ENCODE peak calls at places on chromosome 16, in five cellular contexts. B is HCT116, Y is GM23248, A is GM23338, H is OCI-LY7. C is an unnamed sample. For H3K9me2, the result is how much of the 10 kb centered on the place peaks cover.

GRCh38 chr16:12450381-12450780 is 353.3 kb downstream of the CPPED1 start:
- DNase-seq in B (no peak), Y (no peak), A (no peak), H (no peak), C (no peak)

GRCh38 chr16:48444574-48444973 is 59.4 kb upstream of the SIAH1 start:
- DNase-seq in B (peak), Y (peak), A (no peak), H (no peak), C (peak)

GRCh38 chr16:48318630-48319029 is 66.6 kb downstream of the SIAH1 start:
- DNase-seq in B (no peak), Y (no peak), A (peak), H (peak), C (no peak)

GRCh38 chr16:86939609-86940008 is 361.3 kb downstream of the FOXL1 start:
- DNase-seq in B (no peak), Y (peak), A (no peak), H (no peak), C (no peak)

GRCh38 chr16:16120382-16121184 is 102.7 kb downstream of the ABCC6 start:
- DNase-seq in B (no peak), Y (no peak), A (no peak), H (no peak), C (no peak)

GRCh38 chr16:87610026-87610425 is 7.7 kb downstream of the JPH3 start:
- DNase-seq in B (no peak), Y (no peak), A (no peak), H (no peak), C (no peak)

GRCh38 chr16:24046442-24046841 is 209.7 kb upstream of the CACNG3 start:
- DNase-seq in B (no peak), Y (no peak), A (peak), H (no peak), C (no peak)

GRCh38 chr16:49023095-49023494 is 258.5 kb downstream of the CBLN1 start:
- DNase-seq in B (peak), Y (peak), A (no peak), H (no peak), C (no peak)

GRCh38 chr16:24728011-24728410 is 1.4 kb upstream of the TNRC6A start:
- DNase-seq in B (no peak), Y (no peak), A (no peak), H (no peak), C (no peak)

GRCh38 chr16:89561195-89562026 is 929 bp downstream of the RPL13 start:
- DNase-seq in B (no peak), Y (no peak), A (no peak), H (no peak), C (peak)

GRCh38 chr16:27515874-27516353 is 33.8 kb downstream of the GTF3C1 start:
- DNase-seq in B (peak), Y (peak), A (peak), H (peak), C (peak)

GRCh38 chr16:69040144-69040909 is 65.1 kb upstream of the HAS3 start:
- DNase-seq in B (peak), Y (peak), A (no peak), H (no peak), C (peak)

GRCh38 chr16:56475226-56475625 is 23.9 kb downstream of the OGFOD1 start:
- DNase-seq in B (no peak), Y (no peak), A (no peak), H (no peak), C (no peak)

GRCh38 chr16:23504076-23504452 is 6.2 kb downstream of the GGA2 start:
- DNase-seq in B (no peak), Y (peak), A (no peak), H (no peak), C (no peak)

GRCh38 chr16:56252835-56253234 is 61.5 kb downstream of the GNAO1 start:
- DNase-seq in B (no peak), Y (no peak), A (no peak), H (no peak), C (no peak)

GRCh38 chr16:4011225-4011939 is 104.9 kb downstream of the ADCY9 start:
- DNase-seq in B (no peak), Y (no peak), A (peak), H (no peak), C (no peak)

GRCh38 chr16:16022683-16023064 is 73.3 kb downstream of the ABCC1 start:
- DNase-seq in B (no peak), Y (no peak), A (no peak), H (no peak), C (no peak)

GRCh38 chr16:30005341-30006094 is 5.3 kb downstream of the DOC2A start:
- DNase-seq in B (no peak), Y (peak), A (peak), H (peak), C (peak)

GRCh38 chr16:57624044-57624688 is 4.3 kb upstream of the ADGRG1 start:
- DNase-seq in B (no peak), Y (peak), A (no peak), H (no peak), C (no peak)

GRCh38 chr16:79334127-79334526 is 266.4 kb downstream of the MAF start:
- DNase-seq in B (no peak), Y (no peak), A (peak), H (peak), C (no peak)

GRCh38 chr16:12611006-12611477 is 192.6 kb downstream of the CPPED1 start:
- DNase-seq in B (no peak), Y (no peak), A (no peak), H (no peak), C (no peak)

GRCh38 chr16:48223490-48223889 is 20.6 kb upstream of the LONP2 start:
- DNase-seq in B (no peak), Y (no peak), A (no peak), H (no peak), C (no peak)

GRCh38 chr16:51839697-51840462 is 688.8 kb upstream of the SALL1 start:
- DNase-seq in B (no peak), Y (no peak), A (peak), H (no peak), C (no peak)

GRCh38 chr16:68724797-68725196 is 12.3 kb upstream of the CDH1 start:
- DNase-seq in B (no peak), Y (no peak), A (no peak), H (no peak), C (no peak)

GRCh38 chr16:50196736-50197135 is 43.6 kb downstream of the TENT4B start:
- DNase-seq in B (no peak), Y (peak), A (no peak), H (peak), C (no peak)

GRCh38 chr16:79601092-79601977 is 798 bp upstream of the MAF start:
- DNase-seq in B (no peak), Y (peak), A (peak), H (no peak), C (no peak)

GRCh38 chr16:21214086-21214485 is 2.7 kb upstream of the ZP2 start:
- DNase-seq in B (no peak), Y (no peak), A (no peak), H (no peak), C (no peak)

GRCh38 chr16:53666816-53667415 is 36.7 kb downstream of the RPGRIP1L start:
- DNase-seq in B (no peak), Y (no peak), A (no peak), H (no peak), C (no peak)
- H3K27ac ChIP-seq in B (no peak), Y (peak), A (no peak), H (no peak), C (no peak)

GRCh38 chr16:70769761-70770160 is 31.2 kb downstream of the VAC14 start:
- DNase-seq in B (no peak), Y (no peak), A (no peak), H (no peak), C (no peak)

GRCh38 chr16:70766176-70766575 is 34.8 kb downstream of the VAC14 start:
- DNase-seq in B (no peak), Y (no peak), A (no peak), H (no peak), C (no peak)

GRCh38 chr16:70767377-70768204 is 33.4 kb downstream of the VAC14 start:
- DNase-seq in B (no peak), Y (peak), A (no peak), H (no peak), C (peak)

GRCh38 chr16:70769131-70769530 is 31.8 kb downstream of the VAC14 start:
- DNase-seq in B (no peak), Y (no peak), A (no peak), H (no peak), C (no peak)

GRCh38 chr16:70768205-70768580 is 32.8 kb downstream of the VAC14 start:
- DNase-seq in B (no peak), Y (peak), A (no peak), H (no peak), C (no peak)
- H3K4me2 ChIP-seq in B (peak), Y (peak), A (no peak), H (no peak), C (peak)

GRCh38 chr16:31055613-31056012 is 18.4 kb downstream of the ZNF668 start:
- DNase-seq in B (no peak), Y (no peak), A (peak), H (no peak), C (no peak)
- H3K9me2 ChIP-seq in B (under half), Y (under half), A (under half), H (under half), C (under half)

GRCh38 chr16:72946474-72947194 is 101.3 kb downstream of the ZFHX3 start:
- DNase-seq in B (no peak), Y (no peak), A (no peak), H (no peak), C (no peak)

GRCh38 chr16:72946063-72946462 is 101.9 kb downstream of the ZFHX3 start:
- DNase-seq in B (no peak), Y (no peak), A (no peak), H (no peak), C (no peak)

GRCh38 chr16:72945611-72946010 is 102.3 kb downstream of the ZFHX3 start:
- DNase-seq in B (no peak), Y (no peak), A (no peak), H (no peak), C (no peak)

GRCh38 chr16:72948238-72948559 is 99.7 kb downstream of the ZFHX3 start:
- DNase-seq in B (no peak), Y (no peak), A (no peak), H (no peak), C (no peak)

GRCh38 chr16:72947379-72948237 is 100.3 kb downstream of the ZFHX3 start:
- DNase-seq in B (no peak), Y (peak), A (no peak), H (no peak), C (no peak)
- H3K27ac ChIP-seq in B (no peak), Y (no peak), A (no peak), H (no peak), C (no peak)

GRCh38 chr16:85609539-85609938 is 3.6 kb upstream of the GSE1 start:
- DNase-seq in B (no peak), Y (no peak), A (no peak), H (no peak), C (no peak)

GRCh38 chr16:85608887-85609286 is 4.2 kb upstream of the GSE1 start:
- DNase-seq in B (no peak), Y (no peak), A (no peak), H (no peak), C (no peak)

GRCh38 chr16:85610446-85611204 is 2.5 kb upstream of the GSE1 start:
- DNase-seq in B (peak), Y (peak), A (peak), H (peak), C (peak)

GRCh38 chr16:85611205-85611454 is 2.0 kb upstream of the GSE1 start:
- DNase-seq in B (no peak), Y (peak), A (no peak), H (peak), C (no peak)

GRCh38 chr16:85610059-85610445 is 3.1 kb upstream of the GSE1 start:
- DNase-seq in B (no peak), Y (no peak), A (no peak), H (no peak), C (no peak)
- H3K4me2 ChIP-seq in B (peak), Y (peak), A (peak), H (peak), C (peak)

DNA sequence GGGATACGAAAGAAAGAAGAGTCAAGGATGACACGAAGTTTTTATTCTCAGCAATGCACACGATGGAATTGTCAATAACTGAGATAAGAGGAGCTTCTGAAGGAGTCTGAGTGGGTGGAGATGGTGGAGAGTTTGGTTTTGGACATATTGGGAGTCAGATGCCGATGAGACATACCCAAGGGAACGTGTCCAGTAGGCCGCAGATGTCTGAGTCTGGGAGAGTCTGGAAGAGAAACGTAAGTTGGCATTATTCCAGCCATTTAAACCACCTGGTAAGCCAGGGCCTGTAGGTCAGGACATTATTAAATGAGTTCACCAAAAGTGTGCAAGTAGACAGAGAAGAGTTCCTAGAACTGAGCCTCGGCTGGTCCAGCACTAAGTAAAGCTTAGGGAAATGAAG is 478.3 kb upstream of the CDH5 start:
- DNase-seq in B (no peak), Y (no peak), A (no peak), H (no peak), C (no peak)
- H3K9me2 ChIP-seq in B (under half), Y (under half), A (under half), H (under half), C (under half)

DNA sequence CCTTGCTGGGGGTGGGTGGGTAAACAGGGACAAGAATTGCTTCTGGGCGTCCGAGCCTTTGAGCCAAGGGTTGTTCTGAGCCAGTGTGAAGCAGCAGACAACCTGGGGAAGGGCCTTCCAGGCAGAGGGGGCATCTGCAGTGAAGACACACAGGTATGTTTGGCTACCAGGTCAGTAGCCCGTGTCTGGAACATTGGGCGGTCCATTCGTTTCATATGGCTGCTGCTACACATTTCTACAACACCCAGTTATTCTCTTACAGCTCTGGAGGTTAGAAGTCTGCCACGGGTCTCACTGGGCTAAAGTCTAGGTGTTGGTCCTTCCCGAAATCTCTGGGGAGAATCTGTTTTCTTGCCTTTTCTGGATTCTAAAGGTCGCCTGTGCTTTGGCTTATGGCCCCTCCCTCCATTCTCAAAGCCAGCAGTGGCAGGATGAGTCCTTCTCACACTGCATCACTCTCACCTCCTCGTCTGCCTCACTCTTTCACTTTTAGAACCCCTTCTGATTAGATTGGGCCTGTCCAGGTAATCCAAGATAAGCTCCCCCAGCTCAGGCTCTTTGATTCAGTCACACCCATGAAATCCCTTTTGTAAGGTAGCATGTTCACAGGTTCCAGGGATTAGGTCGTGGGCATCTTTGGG is 136.1 kb downstream of the CLEC16A start:
- DNase-seq in B (no peak), Y (no peak), A (no peak), H (no peak), C (no peak)
- H3K27ac ChIP-seq in B (no peak), Y (peak), A (no peak), H (no peak), C (no peak)

C was measured in PC-9.